ENCODE peak calls at places on chromosomes 4 and X, in six cellular contexts. One of them, this sample, is unnamed.

GRCh38 chr4:85747871-85748491 is 273.0 kb downstream of the ARHGAP24 start:
- DNase-seq in upper lobe of right lung: no peak
- DNase-seq in AG10803: peak
- DNase-seq in GM12878: no peak
- DNase-seq in neural crest cell: peak
- DNase-seq in thyroid gland: peak
- DNase-seq in this sample: peak

GRCh38 chr4:100147198-100147597 is 43.1 kb downstream of the DDIT4L start:
- DNase-seq in upper lobe of right lung: no peak
- DNase-seq in AG10803: no peak
- DNase-seq in GM12878: no peak
- DNase-seq in neural crest cell: no peak
- DNase-seq in thyroid gland: no peak
- DNase-seq in this sample: peak

GRCh38 chrX:147602297-147602696 is 309.4 kb upstream of the FMR1 start:
- DNase-seq in upper lobe of right lung: no peak
- DNase-seq in AG10803: no peak
- DNase-seq in GM12878: no peak
- DNase-seq in neural crest cell: no peak
- DNase-seq in thyroid gland: no peak
- DNase-seq in this sample: no peak

GRCh38 chr4:80608285-80608980 is 272.9 kb downstream of the CFAP299 start:
- DNase-seq in upper lobe of right lung: no peak
- DNase-seq in AG10803: peak
- DNase-seq in GM12878: no peak
- DNase-seq in neural crest cell: no peak
- DNase-seq in thyroid gland: no peak
- DNase-seq in this sample: no peak

GRCh38 chr4:150131581-150132228 is 53.5 kb downstream of the DCLK2 start:
- DNase-seq in upper lobe of right lung: no peak
- DNase-seq in AG10803: peak
- DNase-seq in GM12878: no peak
- DNase-seq in neural crest cell: no peak
- DNase-seq in thyroid gland: no peak
- DNase-seq in this sample: no peak

GRCh38 chr4:169033660-169034059 is 23.6 kb upstream of the CBR4 start:
- DNase-seq in upper lobe of right lung: no peak
- DNase-seq in AG10803: no peak
- DNase-seq in GM12878: no peak
- DNase-seq in neural crest cell: no peak
- DNase-seq in thyroid gland: no peak
- DNase-seq in this sample: peak

GRCh38 chrX:123339201-123339905 is 155.3 kb downstream of the GRIA3 start:
- DNase-seq in upper lobe of right lung: no peak
- DNase-seq in AG10803: peak
- DNase-seq in GM12878: no peak
- DNase-seq in neural crest cell: no peak
- DNase-seq in thyroid gland: no peak
- DNase-seq in this sample: peak

GRCh38 chr4:22246816-22247215 is 269.1 kb downstream of the ADGRA3 start:
- DNase-seq in upper lobe of right lung: no peak
- DNase-seq in AG10803: no peak
- DNase-seq in GM12878: no peak
- DNase-seq in neural crest cell: no peak
- DNase-seq in thyroid gland: no peak
- DNase-seq in this sample: no peak

GRCh38 chr4:168451331-168451730 is 29.0 kb downstream of the DDX60L start:
- DNase-seq in upper lobe of right lung: no peak
- DNase-seq in AG10803: no peak
- DNase-seq in GM12878: no peak
- DNase-seq in neural crest cell: no peak
- DNase-seq in thyroid gland: no peak
- DNase-seq in this sample: no peak

GRCh38 chrX:68997911-68998310 is 167.3 kb downstream of the PJA1 start:
- DNase-seq in upper lobe of right lung: no peak
- DNase-seq in AG10803: peak
- DNase-seq in GM12878: no peak
- DNase-seq in neural crest cell: no peak
- DNase-seq in thyroid gland: peak
- DNase-seq in this sample: no peak

GRCh38 chr4:127188847-127189246 is 443.9 kb upstream of the INTU start:
- DNase-seq in upper lobe of right lung: no peak
- DNase-seq in AG10803: no peak
- DNase-seq in GM12878: no peak
- DNase-seq in neural crest cell: no peak
- DNase-seq in thyroid gland: no peak
- DNase-seq in this sample: no peak

GRCh38 chr4:147968641-147969040 is 236.8 kb downstream of the ARHGAP10 start:
- DNase-seq in upper lobe of right lung: no peak
- DNase-seq in AG10803: no peak
- DNase-seq in GM12878: no peak
- DNase-seq in neural crest cell: no peak
- DNase-seq in thyroid gland: no peak
- DNase-seq in this sample: no peak

GRCh38 chr4:151014521-151015457 is at the start of gene LRBA:
- DNase-seq in upper lobe of right lung: peak
- DNase-seq in AG10803: peak
- DNase-seq in GM12878: peak
- DNase-seq in neural crest cell: peak
- DNase-seq in thyroid gland: peak
- DNase-seq in this sample: peak

GRCh38 chrX:103467870-103468269 is 51.4 kb downstream of the RAB40A start:
- DNase-seq in upper lobe of right lung: no peak
- DNase-seq in AG10803: no peak
- DNase-seq in GM12878: no peak
- DNase-seq in neural crest cell: no peak
- DNase-seq in thyroid gland: no peak
- DNase-seq in this sample: no peak

GRCh38 chrX:103464774-103465117 is 54.5 kb downstream of the RAB40A start:
- DNase-seq in upper lobe of right lung: peak
- DNase-seq in AG10803: peak
- DNase-seq in GM12878: peak
- DNase-seq in neural crest cell: peak
- DNase-seq in thyroid gland: peak
- DNase-seq in this sample: peak

GRCh38 chrX:103461156-103461555 is 58.1 kb downstream of the RAB40A start:
- DNase-seq in upper lobe of right lung: no peak
- DNase-seq in AG10803: peak
- DNase-seq in GM12878: no peak
- DNase-seq in neural crest cell: no peak
- DNase-seq in thyroid gland: no peak
- DNase-seq in this sample: no peak

GRCh38 chrX:103467156-103467555 is 52.1 kb downstream of the RAB40A start:
- DNase-seq in upper lobe of right lung: no peak
- DNase-seq in AG10803: no peak
- DNase-seq in GM12878: no peak
- DNase-seq in neural crest cell: no peak
- DNase-seq in thyroid gland: no peak
- DNase-seq in this sample: no peak

DNA sequence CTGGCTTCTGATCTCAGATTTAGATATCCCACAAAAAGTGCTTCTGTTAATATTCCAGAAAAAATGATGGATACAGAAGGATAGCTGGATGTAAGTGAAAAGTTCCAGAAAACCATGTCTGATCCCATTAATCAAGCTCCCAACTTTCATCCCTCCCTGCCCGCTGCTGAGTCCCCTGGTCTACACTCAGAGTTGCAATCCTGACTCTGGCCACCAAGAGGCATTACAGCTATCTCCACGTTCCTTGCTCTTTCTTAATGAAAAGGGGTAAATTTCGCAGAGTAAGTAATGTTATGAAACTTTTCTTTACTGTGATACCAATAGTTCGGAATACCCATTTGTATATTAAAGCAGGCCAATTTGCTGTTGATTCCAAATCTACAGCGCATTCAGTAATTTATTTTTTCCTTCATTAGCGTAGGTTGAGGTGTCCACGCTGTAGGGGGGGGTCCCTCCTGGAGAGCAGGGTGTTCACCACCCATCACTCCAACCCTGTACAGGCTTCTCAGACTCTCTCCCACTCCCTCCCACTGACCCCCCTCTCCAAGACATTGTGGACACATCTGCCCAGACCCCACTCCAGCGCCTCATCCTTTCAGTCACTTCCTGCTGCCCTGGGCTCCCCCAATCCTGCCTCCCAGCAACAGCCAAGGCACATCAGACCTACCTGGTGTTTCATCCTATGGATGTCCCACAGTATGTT is 55.1 kb downstream of the RAB40A start:
- DNase-seq in upper lobe of right lung: no peak
- DNase-seq in AG10803: peak
- DNase-seq in GM12878: no peak
- DNase-seq in neural crest cell: peak
- DNase-seq in thyroid gland: peak
- DNase-seq in this sample: peak
- TF ChIP-seq CTCF in upper lobe of right lung: peak
- TF ChIP-seq CTCF in AG10803: peak
- TF ChIP-seq CTCF in GM12878: peak
- TF ChIP-seq CTCF in neural crest cell: peak
- TF ChIP-seq CTCF in thyroid gland: no peak
- TF ChIP-seq CTCF in this sample: peak

GRCh38 chr4:8547912-8548730 is 32.1 kb upstream of the GPR78 start:
- DNase-seq in upper lobe of right lung: peak
- DNase-seq in AG10803: no peak
- DNase-seq in GM12878: no peak
- DNase-seq in neural crest cell: no peak
- DNase-seq in thyroid gland: no peak
- DNase-seq in this sample: no peak

GRCh38 chr4:8548731-8549351 is 31.4 kb upstream of the GPR78 start:
- DNase-seq in upper lobe of right lung: peak
- DNase-seq in AG10803: no peak
- DNase-seq in GM12878: no peak
- DNase-seq in neural crest cell: no peak
- DNase-seq in thyroid gland: no peak
- DNase-seq in this sample: no peak

GRCh38 chr4:8546766-8547107 is 33.5 kb upstream of the GPR78 start:
- DNase-seq in upper lobe of right lung: peak
- DNase-seq in AG10803: no peak
- DNase-seq in GM12878: no peak
- DNase-seq in neural crest cell: no peak
- DNase-seq in thyroid gland: no peak
- DNase-seq in this sample: no peak

GRCh38 chr4:8545439-8545765 is 34.8 kb upstream of the GPR78 start:
- DNase-seq in upper lobe of right lung: peak
- DNase-seq in AG10803: no peak
- DNase-seq in GM12878: no peak
- DNase-seq in neural crest cell: no peak
- DNase-seq in thyroid gland: no peak
- DNase-seq in this sample: no peak

DNA sequence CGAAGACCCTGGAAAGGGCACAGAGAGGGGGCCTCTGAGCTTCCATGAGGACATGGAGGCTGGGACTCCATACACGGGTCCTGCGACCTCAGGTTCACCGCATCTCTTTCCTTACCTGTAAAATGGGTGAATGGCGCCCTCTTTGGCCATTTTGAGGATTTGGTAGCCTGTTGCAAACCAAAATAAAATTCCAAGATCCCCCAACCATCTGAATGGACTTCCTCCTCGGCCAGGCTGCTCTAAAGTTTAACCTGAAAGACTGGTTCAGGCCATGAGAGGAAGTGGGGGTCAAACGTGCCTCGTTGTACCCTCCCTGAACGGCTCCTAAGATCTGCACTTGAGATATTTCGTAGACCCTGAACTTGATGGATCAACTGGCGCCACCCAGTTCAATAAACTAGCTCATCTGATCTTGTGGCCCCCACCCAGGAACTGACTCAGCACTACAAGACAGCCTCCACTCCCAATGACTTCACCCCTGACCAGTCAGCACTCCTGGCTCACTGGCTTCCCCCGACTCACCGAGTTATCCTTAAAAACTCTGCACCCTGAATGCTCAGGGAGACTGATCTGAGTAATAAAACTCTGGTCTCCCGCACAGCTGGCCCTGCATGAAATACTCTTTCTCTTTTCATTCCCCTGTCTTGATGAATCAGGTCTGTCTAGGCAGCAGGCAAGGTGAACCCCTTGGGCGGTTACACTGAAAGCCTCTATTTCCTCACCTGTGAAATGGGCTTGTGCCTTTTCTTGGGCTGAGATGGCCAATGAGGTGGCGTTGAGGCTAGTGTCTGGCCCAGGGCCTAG is 32.9 kb upstream of the GPR78 start:
- DNase-seq in upper lobe of right lung: peak
- DNase-seq in AG10803: peak
- DNase-seq in GM12878: no peak
- DNase-seq in neural crest cell: no peak
- DNase-seq in thyroid gland: peak
- DNase-seq in this sample: peak
- TF ChIP-seq CTCF in upper lobe of right lung: peak
- TF ChIP-seq CTCF in AG10803: peak
- TF ChIP-seq CTCF in GM12878: peak
- TF ChIP-seq CTCF in neural crest cell: peak
- TF ChIP-seq CTCF in thyroid gland: peak
- TF ChIP-seq CTCF in this sample: peak

DNA sequence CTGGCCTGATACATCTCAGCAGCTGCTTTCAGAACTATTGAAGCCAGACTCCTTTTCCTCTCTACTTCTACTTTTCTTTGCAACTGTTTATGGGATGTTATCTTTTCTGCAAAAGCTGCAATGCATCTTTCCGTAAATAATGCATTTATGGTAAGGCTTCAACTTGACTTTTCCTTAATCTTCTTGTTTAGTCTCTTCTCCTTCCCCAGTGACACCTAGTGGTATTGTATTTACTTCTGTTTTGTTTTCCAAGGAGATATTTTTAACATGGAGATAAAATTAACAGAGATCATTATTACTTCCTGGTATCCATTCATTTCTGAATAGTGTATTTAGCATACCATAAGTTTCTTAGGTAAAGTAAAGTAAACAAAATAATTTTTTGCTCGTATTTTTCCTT is 1548.8 kb downstream of the PCDH7 start:
- DNase-seq in upper lobe of right lung: no peak
- DNase-seq in AG10803: no peak
- DNase-seq in GM12878: no peak
- DNase-seq in neural crest cell: no peak
- DNase-seq in thyroid gland: no peak
- DNase-seq in this sample: no peak
- TF ChIP-seq CTCF in upper lobe of right lung: no peak
- TF ChIP-seq CTCF in AG10803: no peak
- TF ChIP-seq CTCF in GM12878: no peak
- TF ChIP-seq CTCF in neural crest cell: peak
- TF ChIP-seq CTCF in thyroid gland: no peak
- TF ChIP-seq CTCF in this sample: no peak

GRCh38 chrX:100798815-100799214 is 21.4 kb upstream of the CSTF2 start:
- DNase-seq in upper lobe of right lung: no peak
- DNase-seq in AG10803: no peak
- DNase-seq in GM12878: no peak
- DNase-seq in neural crest cell: no peak
- DNase-seq in thyroid gland: no peak
- DNase-seq in this sample: no peak
- TF ChIP-seq CTCF in upper lobe of right lung: no peak
- TF ChIP-seq CTCF in AG10803: no peak
- TF ChIP-seq CTCF in GM12878: no peak
- TF ChIP-seq CTCF in neural crest cell: no peak
- TF ChIP-seq CTCF in thyroid gland: no peak
- TF ChIP-seq CTCF in this sample: no peak